ENCODE peak calls at places on chromosome 20, in six cellular contexts. I is breast epithelium; S is CD8-positive, alpha-beta T cell; Y is GM12878; R is right lobe of liver; J is K562. M is an unnamed sample. For H3K27me3, the result is how much of the 10 kb centered on the place peaks cover.

GRCh38 chr20:49510562-49511117 is 28.2 kb upstream of the KCNB1 start:
- DNase-seq in J (no peak), Y (no peak), I (peak), R (no peak), S (no peak), M (no peak)

GRCh38 chr20:36865076-36865860 is 10.7 kb upstream of the TLDC2 start:
- DNase-seq in Y (no peak), I (no peak), R (no peak), J (no peak), S (no peak), M (no peak)

GRCh38 chr20:19427913-19428800 is 215.7 kb downstream of the SLC24A3 start:
- DNase-seq in I (no peak), R (no peak), J (no peak), S (no peak), Y (no peak), M (no peak)

GRCh38 chr20:3728354-3728753 is 4.1 kb upstream of the HSPA12B start:
- DNase-seq in Y (no peak), J (no peak), S (no peak), I (no peak), R (no peak), M (no peak)

GRCh38 chr20:23479043-23479442 is 11.9 kb upstream of the CST8 start:
- DNase-seq in I (no peak), R (no peak), Y (no peak), S (no peak), J (no peak), M (no peak)

GRCh38 chr20:50381771-50382593 is 128.2 kb upstream of the PTPN1 start:
- DNase-seq in S (no peak), R (no peak), Y (peak), J (no peak), I (no peak), M (no peak)

GRCh38 chr20:9374480-9374879 is 139.9 kb upstream of the LAMP5 start:
- DNase-seq in R (no peak), Y (no peak), J (no peak), I (no peak), S (no peak), M (no peak)

GRCh38 chr20:20440473-20440872 is 72.6 kb downstream of the INSM1 start:
- DNase-seq in R (no peak), J (no peak), S (no peak), Y (no peak), I (no peak), M (no peak)

GRCh38 chr20:47287609-47288144 is 68.8 kb downstream of the ZMYND8 start:
- DNase-seq in R (no peak), Y (no peak), J (no peak), I (no peak), S (no peak), M (no peak)

GRCh38 chr20:32050851-32051556 is 1.0 kb upstream of the HCK start:
- DNase-seq in I (no peak), Y (no peak), J (no peak), S (no peak), R (peak), M (peak)

GRCh38 chr20:10752206-10752605 is 78.4 kb upstream of the JAG1 start:
- DNase-seq in S (no peak), R (no peak), J (no peak), I (no peak), Y (no peak), M (no peak)

GRCh38 chr20:53918010-53918311 is 152.4 kb downstream of the BCAS1 start:
- DNase-seq in J (no peak), I (no peak), Y (no peak), S (no peak), R (no peak), M (no peak)

GRCh38 chr20:9460518-9460917 is 53.9 kb upstream of the LAMP5 start:
- DNase-seq in I (no peak), R (no peak), S (no peak), J (no peak), Y (no peak), M (no peak)

GRCh38 chr20:31751126-31751525 is 12.0 kb downstream of the TPX2 start:
- DNase-seq in R (no peak), Y (no peak), S (no peak), J (no peak), I (no peak), M (no peak)

GRCh38 chr20:39378781-39379180 is 416.6 kb downstream of the DHX35 start:
- DNase-seq in Y (no peak), I (no peak), S (no peak), R (no peak), J (no peak), M (no peak)

GRCh38 chr20:54092021-54092420 is 21.6 kb upstream of the BCAS1 start:
- DNase-seq in I (no peak), Y (no peak), S (no peak), J (no peak), R (no peak), M (no peak)

GRCh38 chr20:7940341-7940740 is at the start of gene HAO1:
- DNase-seq in Y (no peak), I (no peak), J (no peak), R (no peak), S (no peak), M (no peak)

GRCh38 chr20:30593572-30593971 is 663.9 kb upstream of the DEFB115 start:
- DNase-seq in S (no peak), J (no peak), R (no peak), I (no peak), Y (no peak), M (no peak)

GRCh38 chr20:62219101-62219991 is 732 bp downstream of the HRH3 start:
- DNase-seq in J (no peak), I (no peak), R (no peak), Y (no peak), S (no peak), M (no peak)

GRCh38 chr20:25220810-25221591 is 25.5 kb downstream of the ENTPD6 start:
- DNase-seq in J (no peak), S (no peak), R (no peak), I (no peak), Y (no peak), M (no peak)

GRCh38 chr20:20212675-20213096 is 155.2 kb upstream of the INSM1 start:
- DNase-seq in J (no peak), R (no peak), I (no peak), Y (no peak), S (no peak), M (no peak)

GRCh38 chr20:56373942-56374341 is 15.2 kb downstream of the FAM210B start:
- DNase-seq in J (no peak), I (no peak), R (no peak), Y (no peak), S (no peak), M (no peak)

GRCh38 chr20:53611449-53611894 is 17.8 kb upstream of the ZNF217 start:
- DNase-seq in S (no peak), I (no peak), Y (peak), J (no peak), R (no peak), M (peak)

GRCh38 chr20:24382775-24383174 is 86.7 kb upstream of the SYNDIG1 start:
- DNase-seq in J (no peak), I (no peak), Y (no peak), R (no peak), S (no peak), M (no peak)

GRCh38 chr20:19074828-19075516 is 137.5 kb upstream of the SLC24A3 start:
- DNase-seq in S (peak), Y (peak), J (no peak), I (peak), R (peak), M (peak)

GRCh38 chr20:56431451-56431850 is 19.4 kb downstream of the CASS4 start:
- DNase-seq in Y (no peak), J (no peak), I (no peak), R (no peak), S (no peak), M (no peak)

GRCh38 chr20:6811262-6811661 is 43.8 kb downstream of the BMP2 start:
- DNase-seq in I (no peak), R (no peak), J (no peak), S (no peak), Y (no peak), M (no peak)

GRCh38 chr20:54606384-54606783 is 131.0 kb downstream of the DOK5 start:
- DNase-seq in Y (peak), J (no peak), S (no peak), R (no peak), I (no peak), M (no peak)

GRCh38 chr20:62832212-62832922 is 15.5 kb downstream of the COL9A3 start:
- DNase-seq in J (peak), I (peak), R (peak), S (no peak), Y (peak), M (peak)

GRCh38 chr20:53567379-53567778 is 26.3 kb downstream of the ZNF217 start:
- DNase-seq in I (no peak), S (no peak), J (no peak), R (no peak), Y (no peak), M (no peak)

GRCh38 chr20:22861990-22862389 is 173.1 kb upstream of the SSTR4 start:
- DNase-seq in J (no peak), S (no peak), I (no peak), R (no peak), Y (no peak), M (no peak)

GRCh38 chr20:23242104-23242503 is 108.5 kb upstream of the NXT1 start:
- DNase-seq in S (no peak), Y (no peak), I (no peak), R (no peak), J (no peak), M (no peak)

DNA sequence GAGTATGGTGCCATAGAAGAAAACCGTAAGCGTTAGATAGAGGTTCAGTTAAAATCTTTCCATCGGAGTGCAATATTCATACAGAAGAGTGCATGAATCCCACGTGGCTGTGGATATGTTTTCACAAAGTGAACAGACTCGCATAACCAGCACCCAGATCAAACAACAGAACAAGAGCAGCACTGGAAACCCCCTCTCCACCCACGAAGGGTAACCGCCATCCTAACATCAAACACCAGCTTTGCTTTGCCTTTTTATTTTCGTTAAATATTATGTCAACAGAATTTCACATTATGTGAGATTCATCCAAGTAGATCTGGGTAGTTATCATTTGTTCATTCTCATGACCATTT is 4.7 kb downstream of the GTSF1L start:
- DNase-seq in R (no peak), Y (no peak), I (no peak), S (peak), J (no peak), M (no peak)
- H3K4me3 ChIP-seq in R (no peak), Y (no peak), I (no peak), S (peak), J (no peak), M (no peak)

DNA sequence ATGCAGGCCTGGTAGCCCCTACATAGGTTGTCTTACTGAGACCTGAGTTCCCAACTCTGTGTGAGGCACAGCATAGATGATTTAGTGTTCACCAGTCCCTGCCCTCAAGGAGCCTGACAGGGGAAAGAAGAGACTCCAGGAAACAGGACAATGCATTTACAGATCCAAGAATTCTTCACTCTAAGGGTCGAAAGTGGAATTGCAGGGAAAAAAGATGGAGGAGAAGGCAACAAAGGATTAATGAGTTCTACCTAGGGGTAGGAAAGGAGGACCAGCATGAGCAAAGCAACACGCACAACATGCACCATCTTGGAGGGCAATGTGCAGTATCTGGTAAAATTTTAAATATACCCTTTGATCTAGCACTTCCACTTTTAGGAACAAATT is 5.9 kb downstream of the SPAG4 start:
- DNase-seq in S (no peak), J (no peak), Y (no peak), R (no peak), I (no peak), M (no peak)
- TF ChIP-seq CTCF in S (no peak), J (no peak), Y (no peak), R (no peak), I (no peak), M (no peak)

GRCh38 chr20:64049060-64049886 is at the start of gene SOX18:
- DNase-seq in J (peak), I (no peak), Y (no peak), S (no peak), R (no peak), M (no peak)

GRCh38 chr20:64045346-64046011 is 4.0 kb downstream of the SOX18 start:
- DNase-seq in R (no peak), I (no peak), S (no peak), J (peak), Y (no peak), M (no peak)

GRCh38 chr20:64047968-64048401 is 1.5 kb downstream of the SOX18 start:
- DNase-seq in I (no peak), J (no peak), R (no peak), S (no peak), Y (no peak), M (no peak)

GRCh38 chr20:64048402-64049044 is 916 bp downstream of the SOX18 start:
- DNase-seq in I (no peak), Y (no peak), J (peak), R (no peak), S (no peak), M (no peak)

GRCh38 chr20:64047046-64047389 is 2.4 kb downstream of the SOX18 start:
- DNase-seq in J (no peak), Y (no peak), I (no peak), R (no peak), S (no peak), M (no peak)
- H3K27me3 ChIP-seq in J (under half), Y (under half), I (under half), R (under half), S (under half), M (under half)

DNA sequence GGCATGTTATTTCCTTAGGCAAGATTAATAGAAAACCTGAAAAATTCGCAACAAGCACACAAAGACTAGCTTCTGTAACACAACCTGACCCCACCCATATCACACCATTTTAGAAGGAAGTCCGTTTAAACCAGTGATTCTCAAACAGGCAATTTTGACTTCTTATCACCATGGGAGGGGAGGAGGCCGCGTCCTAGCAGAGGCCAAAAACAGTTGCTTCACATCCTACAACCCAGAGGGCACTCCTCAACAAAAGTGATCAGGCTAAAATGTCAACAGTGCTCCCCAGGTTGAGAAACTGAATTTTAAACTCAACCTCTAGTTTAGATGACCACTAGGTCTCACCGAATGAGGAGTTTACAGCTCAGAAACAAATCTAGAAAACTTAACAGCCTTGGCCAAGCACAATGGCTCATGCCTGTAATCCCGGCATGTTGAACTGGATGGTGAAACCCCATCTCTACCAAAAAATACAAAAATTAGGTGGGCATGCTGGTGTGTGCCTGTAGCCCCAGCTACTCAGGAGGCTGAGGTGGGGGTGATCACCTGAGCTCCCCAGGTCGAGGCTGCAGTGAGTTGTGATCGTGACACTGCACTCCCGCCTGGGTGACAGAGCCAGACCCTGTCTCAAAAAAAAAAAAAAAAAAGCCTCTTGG is 3.4 kb downstream of the SNX5 start:
- DNase-seq in S (no peak), I (no peak), J (peak), R (no peak), Y (no peak), M (no peak)
- H3K4me3 ChIP-seq in S (peak), I (no peak), J (peak), R (peak), Y (peak), M (peak)